ENCODE peak calls at places on chromosomes 12 and 14, in eight cellular contexts. R is aorta; O is transverse colon; S is CD4-positive, alpha-beta memory T cell; W is CD4-positive, alpha-beta T cell; Y is naive thymus-derived CD4-positive, alpha-beta T cell; P is CD8-positive, alpha-beta T cell; N is sigmoid colon. I is an unnamed sample.

GRCh38 chr12:14402697-14403096 is 37.2 kb downstream of the ATF7IP start:
- DNase-seq in S (no peak), R (no peak), P (no peak), Y (no peak), O (no peak), W (no peak), N (no peak), I (no peak)

GRCh38 chr12:102120886-102121285 is 903 bp downstream of the PARPBP start:
- DNase-seq in P (no peak), S (no peak), O (no peak), R (no peak), W (no peak), Y (no peak), N (no peak), I (no peak)

GRCh38 chr12:19212245-19212644 is 82.7 kb downstream of the PLEKHA5 start:
- DNase-seq in Y (no peak), O (no peak), R (no peak), N (no peak), W (no peak), P (no peak), S (no peak), I (no peak)

GRCh38 chr12:28887591-28887990 is 261.5 kb upstream of the FAR2 start:
- DNase-seq in P (no peak), O (no peak), Y (no peak), W (no peak), N (no peak), S (no peak), R (no peak), I (no peak)

GRCh38 chr12:127401005-127401404 is 866.0 kb upstream of the TMEM132C start:
- DNase-seq in S (no peak), R (no peak), P (no peak), Y (no peak), W (no peak), O (no peak), N (no peak), I (no peak)

GRCh38 chr12:54191550-54192022 is 2.8 kb upstream of the SMUG1 start:
- DNase-seq in N (peak; percentile 86), Y (peak; percentile 81), W (peak; percentile 67), R (peak; percentile 87), S (peak; percentile 79), P (peak; percentile 78), O (peak; percentile 83), I (peak; percentile 60)

GRCh38 chr12:77031745-77032144 is 33.6 kb downstream of the E2F7 start:
- DNase-seq in S (no peak), Y (no peak), O (no peak), P (no peak), N (no peak), R (no peak), W (no peak), I (no peak)

GRCh38 chr14:102711946-102712345 is 65.3 kb upstream of the TRAF3 start:
- DNase-seq in Y (no peak), S (no peak), P (no peak), O (no peak), N (no peak), W (no peak), R (no peak), I (no peak)

GRCh38 chr12:117485984-117486839 is 124.8 kb upstream of the NOS1 start:
- DNase-seq in P (no peak), N (no peak), Y (no peak), S (no peak), O (no peak), W (no peak), R (no peak), I (no peak)

GRCh38 chr14:74980746-74981661 is 21.7 kb upstream of the EIF2B2 start:
- DNase-seq in P (no peak), N (no peak), O (no peak), R (peak; percentile 93), W (no peak), Y (no peak), S (no peak), I (no peak)

GRCh38 chr14:40630471-40630870 is 976.2 kb upstream of the LRFN5 start:
- DNase-seq in P (no peak), S (no peak), Y (no peak), W (no peak), R (no peak), N (no peak), O (no peak), I (no peak)

GRCh38 chr14:71515520-71515919 is 416.7 kb upstream of the RGS6 start:
- DNase-seq in R (no peak), S (no peak), N (no peak), O (no peak), Y (no peak), W (no peak), P (no peak), I (no peak)

GRCh38 chr12:111386891-111387290 is 18.0 kb upstream of the PHETA1 start:
- DNase-seq in S (no peak), O (no peak), P (no peak), R (no peak), Y (no peak), N (no peak), W (no peak), I (no peak)

GRCh38 chr12:18242380-18243089 is 18.8 kb upstream of the PIK3C2G start:
- DNase-seq in S (no peak), P (no peak), R (no peak), Y (no peak), N (no peak), O (peak; percentile 13), W (no peak), I (no peak)

GRCh38 chr14:39219075-39219499 is 14.6 kb upstream of the MIA2 start:
- DNase-seq in W (no peak), O (no peak), P (no peak), Y (no peak), R (no peak), N (no peak), S (no peak), I (no peak)

DNA sequence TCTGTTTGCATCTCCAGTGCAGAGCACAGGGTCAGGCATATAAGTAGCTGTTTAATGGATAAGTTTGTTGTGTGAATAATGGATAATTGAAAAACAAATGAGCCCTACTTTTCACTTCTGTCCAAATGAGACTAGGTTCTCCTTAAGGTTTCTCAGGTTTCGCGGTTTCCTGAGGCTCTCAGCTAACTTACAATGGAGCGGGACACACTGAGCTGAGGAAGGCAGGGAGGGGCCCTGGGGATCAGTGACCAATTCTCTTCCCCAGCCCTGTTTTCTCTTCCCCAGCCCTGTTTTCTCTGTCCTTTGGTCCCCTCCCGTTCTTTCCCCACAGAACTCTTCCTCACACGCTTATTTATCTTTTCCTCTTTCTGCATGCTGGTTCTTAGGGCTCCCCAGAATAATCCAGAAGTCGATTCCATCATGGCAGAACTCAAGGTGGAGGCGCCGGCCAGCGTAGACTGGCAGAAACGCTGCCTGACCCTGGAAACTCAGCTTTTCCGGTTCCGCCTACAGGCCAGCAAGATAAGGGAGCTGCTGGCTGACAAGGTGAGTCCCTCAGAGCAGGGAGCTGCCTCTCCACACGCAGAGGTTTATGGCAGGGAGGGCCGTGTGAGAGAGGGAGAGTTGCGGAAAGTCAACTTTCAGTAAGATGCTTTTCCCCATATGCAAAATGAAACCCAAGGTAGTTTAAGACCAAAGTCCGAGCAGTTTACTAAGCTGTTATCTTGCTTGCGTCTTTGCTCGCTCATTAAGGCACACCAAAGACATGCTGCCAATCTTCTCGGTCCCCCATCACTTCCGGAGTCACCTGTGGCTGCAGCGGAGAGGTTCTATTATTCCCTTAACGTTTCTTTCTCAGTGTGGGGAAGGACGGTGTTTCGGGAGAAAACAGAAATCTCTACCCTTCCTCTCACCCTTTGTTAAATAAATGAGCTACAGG is 8.6 kb downstream of the PLEKHH1 start:
- DNase-seq in P (no peak), R (no peak), N (peak; percentile 30), O (peak; percentile 86), S (no peak), Y (no peak), W (no peak), I (no peak)
- H3K27ac ChIP-seq in P (no peak overlapping the region), R (no peak overlapping the region), N (no peak overlapping the region), O (peak overlapping the region; percentile 81), S (no peak overlapping the region), Y (no peak overlapping the region), W (no peak overlapping the region), I (peak overlapping the region; percentile 99)

GRCh38 chr12:50732591-50732990 is 31.3 kb upstream of the ATF1 start:
- DNase-seq in S (no peak), R (no peak), Y (no peak), P (no peak), N (no peak), O (no peak), W (no peak), I (no peak)
- H3K27ac ChIP-seq in S (no peak overlapping the region), R (no peak overlapping the region), Y (no peak overlapping the region), P (no peak overlapping the region), N (no peak overlapping the region), O (no peak overlapping the region), W (no peak overlapping the region), I (no peak overlapping the region)

DNA sequence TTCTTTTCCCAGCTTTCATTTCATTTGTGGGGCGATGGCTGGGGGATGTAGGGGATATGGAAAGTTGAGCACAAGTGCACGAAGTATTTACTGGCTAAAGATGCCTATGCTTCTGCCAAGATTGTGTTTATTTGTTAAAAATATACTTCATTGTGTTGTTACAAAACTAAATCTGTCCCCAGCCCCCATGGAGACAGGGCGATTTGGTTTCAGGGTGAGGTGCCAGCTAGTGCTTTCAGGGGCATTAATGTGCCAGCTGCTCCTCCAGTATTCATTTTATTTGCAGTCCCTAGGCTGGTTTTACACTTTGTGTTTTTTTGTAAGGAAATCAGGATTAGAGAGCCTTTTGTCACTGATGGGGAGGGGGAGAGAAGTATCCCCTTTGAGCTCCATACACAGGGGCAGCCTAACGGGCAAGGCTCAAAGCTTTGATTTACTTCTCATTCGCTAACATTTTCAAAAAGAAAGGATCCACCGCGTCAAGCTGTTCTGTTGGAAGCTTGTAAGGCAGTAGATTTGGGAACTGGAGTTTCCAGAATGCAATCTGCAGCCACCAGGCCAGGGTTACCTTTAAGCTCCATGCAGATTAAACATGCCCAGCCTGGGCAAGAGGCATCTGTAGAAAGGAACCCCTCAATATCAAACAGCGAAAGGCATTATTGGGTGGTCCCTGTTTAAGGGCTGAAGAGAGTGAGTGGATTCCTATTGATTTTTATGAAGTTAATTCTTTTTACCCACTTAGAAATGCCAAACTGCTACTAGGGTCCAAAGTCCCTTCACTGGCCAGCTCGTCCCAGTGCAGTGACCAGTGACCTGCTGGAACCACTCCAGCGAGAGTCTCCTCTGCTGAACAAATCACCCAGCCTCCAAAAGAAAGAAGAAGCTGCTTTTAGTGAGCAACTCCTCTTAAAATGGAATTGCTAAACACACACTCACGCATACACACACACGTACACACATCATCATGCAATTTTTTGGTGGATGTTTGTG is 198.5 kb upstream of the PLEKHG7 start:
- DNase-seq in R (peak; percentile 74), W (no peak), Y (no peak), O (peak; percentile 25), P (no peak), S (no peak), N (peak; percentile 65), I (no peak)
- H3K27ac ChIP-seq in R (peak overlapping the region; percentile 57), W (no peak overlapping the region), Y (no peak overlapping the region), O (peak overlapping the region; percentile 63), P (no peak overlapping the region), S (no peak overlapping the region), N (peak overlapping the region; percentile 81), I (peak overlapping the region; percentile 61)

DNA sequence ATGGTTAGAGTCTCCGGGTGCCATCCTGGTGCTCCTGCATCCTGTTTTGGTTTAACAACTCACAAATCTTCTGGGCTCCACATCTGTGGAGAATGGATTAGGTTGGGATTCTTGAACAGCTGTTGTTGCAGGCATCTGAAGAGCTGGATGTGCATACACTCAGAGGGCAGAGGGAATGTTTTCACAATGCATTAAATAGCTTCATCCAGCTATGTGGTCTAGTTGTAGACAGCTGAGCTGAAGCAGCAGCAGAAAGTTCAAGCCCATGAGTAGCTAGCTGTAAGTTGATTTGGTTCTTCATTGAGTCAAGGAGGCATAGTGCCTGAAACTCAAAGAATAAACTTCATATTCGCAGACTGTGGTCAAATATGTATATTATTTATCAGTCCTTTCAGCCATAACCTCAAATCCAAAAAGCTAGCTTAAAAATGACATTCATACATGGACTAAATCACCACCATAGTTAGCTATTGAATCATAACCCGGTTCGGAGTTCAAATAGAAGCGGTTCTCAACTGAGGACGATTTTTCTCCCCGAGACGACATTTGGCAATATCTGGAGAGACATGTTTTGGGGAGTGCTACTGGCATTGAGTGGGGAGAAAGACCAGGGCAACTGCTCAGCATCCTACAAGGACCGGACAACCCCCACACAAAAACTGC is 858 bp upstream of the ANKRD13A start:
- DNase-seq in N (no peak), S (no peak), P (no peak), Y (no peak), R (no peak), O (no peak), W (no peak), I (no peak)
- H3K27ac ChIP-seq in N (peak overlapping the region; percentile 80), S (peak overlapping the region; percentile 80), P (peak overlapping the region; percentile 94), Y (peak overlapping the region; percentile 80), R (no peak overlapping the region), O (peak overlapping the region; percentile 87), W (peak overlapping the region; percentile 55), I (peak overlapping the region; percentile 85)

I was measured in substantia nigra.